ENCODE peak calls at places on chromosomes 13 and 19, in seven cellular contexts. S, W, Y, M, P, V and X are unnamed samples.

GRCh38 chr13:77476456-77476855 is 59.0 kb upstream of the SCEL start:
- DNase-seq in S (no peak), W (no peak), Y (no peak), M (no peak), P (no peak), V (no peak), X (no peak)

GRCh38 chr13:82963466-82963865 is 918.8 kb downstream of the SLITRK1 start:
- DNase-seq in S (no peak), W (no peak), Y (no peak), M (no peak), P (no peak), V (no peak), X (no peak)

GRCh38 chr19:46431824-46432223 is 3.1 kb upstream of the PNMA8C start:
- DNase-seq in S (no peak), W (peak; percentile 35), Y (peak; percentile 54), M (no peak), P (no peak), V (no peak), X (no peak)

GRCh38 chr13:71979616-71980015 is 112.6 kb upstream of the DACH1 start:
- DNase-seq in S (peak; percentile 0), W (peak; percentile 30), Y (peak; percentile 35), M (no peak), P (no peak), V (peak; percentile 26), X (no peak)

GRCh38 chr19:1266818-1267440 is 2.2 kb upstream of the CIRBP start:
- DNase-seq in S (peak; percentile 52), W (peak; percentile 77), Y (peak; percentile 82), M (no peak), P (no peak), V (peak; percentile 68), X (no peak)

GRCh38 chr13:30319130-30319529 is 11.8 kb upstream of the KATNAL1 start:
- DNase-seq in S (no peak), W (no peak), Y (peak; percentile 61), M (no peak), P (no peak), V (no peak), X (no peak)

GRCh38 chr13:95834134-95834765 is 157.3 kb downstream of the DNAJC3 start:
- DNase-seq in S (peak; percentile 50), W (peak; percentile 70), Y (peak; percentile 81), M (peak; percentile 42), P (peak; percentile 49), V (peak; percentile 77), X (peak; percentile 24)

GRCh38 chr13:62278271-62278670 is 862.6 kb upstream of the PCDH20 start:
- DNase-seq in S (no peak), W (no peak), Y (no peak), M (no peak), P (no peak), V (no peak), X (no peak)

GRCh38 chr19:51887522-51888498 is at the start of gene ZNF577:
- DNase-seq in S (no peak), W (peak; percentile 91), Y (no peak), M (peak; percentile 60), P (peak; percentile 48), V (peak; percentile 95), X (peak; percentile 72)

GRCh38 chr19:13689050-13689449 is 75.3 kb upstream of the MRI1 start:
- DNase-seq in S (no peak), W (peak; percentile 20), Y (peak; percentile 48), M (no peak), P (no peak), V (no peak), X (no peak)

GRCh38 chr13:42354246-42355117 is 82.5 kb downstream of the AKAP11 start:
- DNase-seq in S (no peak), W (peak; percentile 33), Y (peak; percentile 12), M (peak; percentile 10), P (no peak), V (no peak), X (no peak)

GRCh38 chr13:97125051-97125809 is 96.9 kb upstream of the MBNL2 start:
- DNase-seq in S (no peak), W (peak; percentile 65), Y (peak; percentile 66), M (no peak), P (no peak), V (peak; percentile 97), X (no peak)

GRCh38 chr19:47819841-47820244 is 1.9 kb upstream of the CRX start:
- DNase-seq in S (no peak), W (peak; percentile 55), Y (peak; percentile 66), M (no peak), P (no peak), V (peak; percentile 97), X (no peak)

GRCh38 chr19:37079238-37079637 is 1.0 kb downstream of the ZNF420 start:
- DNase-seq in S (no peak), W (no peak), Y (no peak), M (no peak), P (no peak), V (no peak), X (no peak)

GRCh38 chr13:28653111-28653510 is 5.8 kb upstream of the POMP start:
- DNase-seq in S (no peak), W (no peak), Y (no peak), M (no peak), P (no peak), V (no peak), X (no peak)

GRCh38 chr13:93098972-93099371 is 127.6 kb upstream of the GPC6 start:
- DNase-seq in S (no peak), W (no peak), Y (no peak), M (no peak), P (no peak), V (peak; percentile 76), X (no peak)

GRCh38 chr19:53432088-53432661 is 391 bp downstream of the ZNF761 start:
- DNase-seq in S (peak; percentile 10), W (peak; percentile 37), Y (peak; percentile 61), M (peak; percentile 3), P (peak; percentile 12), V (no peak), X (no peak)